ENCODE peak calls at places on chromosomes 4 and X, in seven cellular contexts. A is DND-41; N is CD4-positive, alpha-beta memory T cell; W is hepatocyte; I is CD4-positive, alpha-beta T cell; X is adrenal gland; B is GM23248. J is an unnamed sample.
A peak's percentile ranks its signal among the peaks of the same experiment; 100 is the strongest.

GRCh38 chrX:84224741-84225140 is 36.7 kb upstream of the RPS6KA6 start:
- DNase-seq in A (no peak), W (no peak), B (no peak), N (no peak), I (no peak), X (peak; percentile 13), J (no peak)

GRCh38 chrX:42748067-42748850 is 29.7 kb downstream of the PPP1R2C start:
- DNase-seq in I (no peak), N (no peak), X (no peak), A (no peak), B (no peak), W (no peak), J (no peak)

GRCh38 chr4:138908134-138908533 is 107.4 kb upstream of the NOCT start:
- DNase-seq in N (no peak), B (no peak), I (no peak), W (no peak), A (no peak), X (no peak), J (no peak)

GRCh38 chrX:53445977-53446376 is 11.8 kb upstream of the HSD17B10 start:
- DNase-seq in X (peak; percentile 30), I (peak; percentile 17), W (peak; percentile 51), N (peak; percentile 27), B (peak; percentile 33), A (peak; percentile 19), J (peak; percentile 37)

GRCh38 chrX:94901849-94902248 is 1227.8 kb downstream of the FAM133A start:
- DNase-seq in A (no peak), X (no peak), W (no peak), I (no peak), B (no peak), N (no peak), J (no peak)

GRCh38 chr4:84091266-84091665 is 407.8 kb downstream of the NKX6-1 start:
- DNase-seq in W (no peak), A (no peak), N (no peak), X (no peak), B (no peak), I (no peak), J (no peak)

GRCh38 chr4:48112017-48112667 is 21.9 kb downstream of the TXK start:
- DNase-seq in I (no peak), X (no peak), W (no peak), N (no peak), A (no peak), B (peak; percentile 40), J (no peak)

GRCh38 chr4:174689618-174690017 is 139.4 kb downstream of the GLRA3 start:
- DNase-seq in A (no peak), B (no peak), I (no peak), W (no peak), X (no peak), N (no peak), J (no peak)

GRCh38 chrX:77431227-77431626 is 16.0 kb upstream of the FGF16 start:
- DNase-seq in A (peak; percentile 4), I (no peak), W (no peak), B (peak; percentile 72), X (no peak), N (no peak), J (no peak)

GRCh38 chr4:185738038-185738552 is 73.9 kb downstream of the SORBS2 start:
- DNase-seq in N (no peak), I (no peak), X (no peak), A (no peak), B (peak; percentile 52), W (no peak), J (no peak)

GRCh38 chr4:22483551-22483981 is 32.3 kb downstream of the ADGRA3 start:
- DNase-seq in A (no peak), W (no peak), N (no peak), B (peak; percentile 84), I (no peak), X (no peak), J (no peak)

GRCh38 chr4:117941611-117942010 is 92.7 kb upstream of the NDST3 start:
- DNase-seq in W (no peak), A (peak; percentile 75), X (no peak), I (no peak), N (no peak), B (no peak), J (no peak)

GRCh38 chrX:71216446-71216845 is 6.6 kb upstream of the GJB1 start:
- DNase-seq in N (no peak), A (no peak), W (no peak), I (no peak), B (no peak), X (no peak), J (no peak)

GRCh38 chr4:66017671-66018070 is 347.4 kb upstream of the EPHA5 start:
- DNase-seq in A (no peak), W (no peak), X (no peak), B (no peak), N (no peak), I (no peak), J (no peak)

GRCh38 chr4:31918891-31919290 is 1198.7 kb downstream of the PCDH7 start:
- DNase-seq in N (no peak), W (no peak), B (no peak), A (no peak), X (no peak), I (no peak), J (no peak)

GRCh38 chr4:123587983-123588494 is 191.4 kb downstream of the SPRY1 start:
- DNase-seq in B (peak; percentile 70), W (peak; percentile 79), N (no peak), X (no peak), A (no peak), I (no peak), J (no peak)

GRCh38 chr4:114116861-114117260 is 137.4 kb upstream of the ARSJ start:
- DNase-seq in B (no peak), X (no peak), N (no peak), A (no peak), W (no peak), I (no peak), J (no peak)

GRCh38 chr4:52982246-52982950 is 120.3 kb downstream of the RASL11B start:
- DNase-seq in N (no peak), B (peak; percentile 70), A (no peak), W (peak; percentile 63), X (no peak), I (no peak), J (no peak)

GRCh38 chrX:10189317-10190268 is 32.8 kb downstream of the CLCN4 start:
- DNase-seq in A (peak; percentile 60), I (peak; percentile 81), B (peak; percentile 58), N (peak; percentile 61), W (peak; percentile 84), X (peak; percentile 81), J (peak; percentile 82)

GRCh38 chrX:16946971-16947562 is 609 bp downstream of the REPS2 start:
- DNase-seq in N (peak; percentile 1), B (peak; percentile 4), A (no peak), I (no peak), W (no peak), X (peak; percentile 28), J (peak; percentile 19)

GRCh38 chr4:158787718-158788441 is 19.1 kb downstream of the FNIP2 start:
- DNase-seq in W (no peak), N (no peak), B (no peak), X (no peak), I (no peak), A (no peak), J (no peak)

GRCh38 chr4:15755321-15755750 is 22.8 kb upstream of the CD38 start:
- DNase-seq in W (no peak), I (no peak), X (no peak), A (peak; percentile 52), N (no peak), B (peak; percentile 72), J (no peak)

GRCh38 chr4:153207561-153207960 is 3.3 kb downstream of the TRIM2 start:
- DNase-seq in B (peak; percentile 33), W (peak; percentile 67), X (peak; percentile 62), N (no peak), I (no peak), A (no peak), J (peak; percentile 54)

DNA sequence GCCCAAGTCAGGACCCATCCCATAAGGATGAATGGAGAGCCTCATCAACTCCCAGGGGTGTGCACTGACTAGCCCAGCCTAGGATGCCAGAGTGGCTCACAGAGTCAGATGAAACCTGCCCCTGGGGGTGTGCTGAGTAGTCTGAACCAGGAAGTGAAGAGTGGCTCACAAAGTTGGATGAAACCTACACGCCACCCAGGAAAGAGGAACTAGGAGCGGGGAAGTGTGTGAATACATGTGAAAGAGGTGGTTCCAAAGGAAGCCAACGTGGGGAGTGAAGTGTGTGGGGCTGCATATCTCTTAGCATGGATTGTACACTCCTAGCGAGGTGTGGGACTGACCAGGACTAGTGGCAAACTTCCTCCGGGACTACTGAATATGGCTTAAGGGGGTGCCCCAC is 902.1 kb upstream of the NDST4 start:
- DNase-seq in I (no peak), W (no peak), X (no peak), N (no peak), A (no peak), B (no peak), J (no peak)
- H3K9me3 ChIP-seq in I (peaks cover 56% of the 10 kb centered on the region), W (no peaks in the 10 kb centered on the region), X (no peaks in the 10 kb centered on the region), N (peaks cover 3% of the 10 kb centered on the region), A (peaks cover 54% of the 10 kb centered on the region), B (no peaks in the 10 kb centered on the region), J (no peaks in the 10 kb centered on the region)

DNA sequence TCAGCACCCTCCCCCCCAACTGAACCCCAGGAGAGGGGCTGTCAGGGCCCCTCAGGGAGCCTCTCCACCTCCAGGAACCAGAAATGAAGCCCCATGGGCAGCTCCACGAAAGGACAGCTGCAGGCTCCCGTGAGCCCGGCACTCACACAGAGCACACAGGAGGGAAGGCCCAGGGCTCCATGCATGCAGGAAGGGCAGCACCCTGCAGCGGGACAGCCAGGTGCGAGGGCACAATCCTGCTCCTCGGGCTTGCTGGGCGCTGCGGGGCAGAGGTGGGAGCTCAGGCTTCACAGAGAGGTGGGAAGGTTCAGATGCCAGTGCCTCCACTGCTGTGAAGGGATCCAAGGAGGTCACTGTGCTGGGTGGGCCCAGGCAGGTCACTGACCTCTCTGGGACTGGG is 90.0 kb downstream of the HMX1 start:
- DNase-seq in I (no peak), A (no peak), B (no peak), W (no peak), X (no peak), N (no peak), J (no peak)
- H3K9me3 ChIP-seq in I (no peaks in the 10 kb centered on the region), A (no peaks in the 10 kb centered on the region), B (no peaks in the 10 kb centered on the region), W (no peaks in the 10 kb centered on the region), X (no peaks in the 10 kb centered on the region), N (no peaks in the 10 kb centered on the region), J (no peaks in the 10 kb centered on the region)

GRCh38 chrX:101370888-101371504 is 15.0 kb downstream of the BTK start:
- DNase-seq in X (no peak), A (no peak), I (no peak), N (no peak), B (no peak), W (no peak), J (no peak)

GRCh38 chrX:101368800-101369199 is 17.2 kb downstream of the BTK start:
- DNase-seq in B (no peak), X (no peak), I (no peak), W (no peak), N (no peak), A (no peak), J (no peak)

GRCh38 chrX:101369687-101370086 is 16.3 kb downstream of the BTK start:
- DNase-seq in W (no peak), A (no peak), I (no peak), B (no peak), N (no peak), X (no peak), J (no peak)
- H3K9me3 ChIP-seq in W (no peaks in the 10 kb centered on the region), A (no peaks in the 10 kb centered on the region), I (no peaks in the 10 kb centered on the region), B (no peaks in the 10 kb centered on the region), N (no peaks in the 10 kb centered on the region), X (no peaks in the 10 kb centered on the region), J (no peaks in the 10 kb centered on the region)

DNA sequence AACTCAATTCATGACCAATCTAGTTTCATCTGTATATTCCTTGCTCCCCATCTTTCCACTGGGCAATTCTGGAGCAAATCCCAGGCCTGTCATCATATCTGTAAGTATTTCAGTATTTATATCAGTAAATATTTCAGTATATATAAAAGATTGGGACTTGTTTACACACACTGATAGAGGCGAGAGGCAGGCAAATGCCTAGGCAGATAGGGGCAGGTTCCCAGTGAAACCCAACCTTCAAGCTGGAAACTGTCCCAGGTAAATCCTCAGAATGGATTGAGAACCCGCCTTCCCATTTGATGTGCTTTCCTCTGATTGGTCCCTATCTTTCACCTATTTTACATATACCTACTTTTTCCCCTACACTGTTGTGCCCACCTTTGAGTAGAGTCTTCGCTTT is 23.8 kb upstream of the TBC1D1 start:
- DNase-seq in I (no peak), N (no peak), B (no peak), A (no peak), W (no peak), X (no peak), J (no peak)
- H3K9me3 ChIP-seq in I (no peaks in the 10 kb centered on the region), N (no peaks in the 10 kb centered on the region), B (no peaks in the 10 kb centered on the region), A (no peaks in the 10 kb centered on the region), W (no peaks in the 10 kb centered on the region), X (no peaks in the 10 kb centered on the region), J (no peaks in the 10 kb centered on the region)

J was measured in testis.